ENCODE peak calls at places on chromosomes 2 and 18, in seven cellular contexts. K, U, O, P, I, V and M are unnamed samples.

GRCh38 chr2:6627316-6627715 is 238.4 kb downstream of the CMPK2 start:
- DNase-seq in K (no peak), U (no peak), O (no peak), P (no peak), I (no peak), V (no peak), M (no peak)

GRCh38 chr18:3251249-3251962 is 3.8 kb downstream of the MYL12A start:
- DNase-seq in K (no peak), U (no peak), O (no peak), P (no peak), I (no peak), V (no peak), M (no peak)

GRCh38 chr2:172888704-172889103 is 153.1 kb downstream of the RAPGEF4 start:
- DNase-seq in K (no peak), U (no peak), O (no peak), P (no peak), I (no peak), V (no peak), M (no peak)

GRCh38 chr2:148567716-148568115 is 76.8 kb upstream of the EPC2 start:
- DNase-seq in K (no peak), U (no peak), O (no peak), P (no peak), I (no peak), V (no peak), M (no peak)

GRCh38 chr2:141766225-141766624 is 364.6 kb downstream of the LRP1B start:
- DNase-seq in K (no peak), U (no peak), O (no peak), P (no peak), I (no peak), V (no peak), M (no peak)

GRCh38 chr2:227308784-227309183 is 16.3 kb upstream of the MFF start:
- DNase-seq in K (no peak), U (no peak), O (no peak), P (peak; percentile 47), I (no peak), V (no peak), M (peak; percentile 38)

GRCh38 chr2:46493241-46493970 is 14.0 kb downstream of the TMEM247 start:
- DNase-seq in K (peak; percentile 76), U (no peak), O (no peak), P (peak; percentile 37), I (peak; percentile 82), V (no peak), M (no peak)

GRCh38 chr2:164514491-164514890 is 106.8 kb downstream of the GRB14 start:
- DNase-seq in K (peak; percentile 44), U (no peak), O (no peak), P (peak; percentile 86), I (no peak), V (peak; percentile 66), M (no peak)

GRCh38 chr2:6506311-6507258 is 359.1 kb downstream of the CMPK2 start:
- DNase-seq in K (no peak), U (no peak), O (no peak), P (peak; percentile 3), I (peak; percentile 43), V (no peak), M (no peak)

GRCh38 chr2:102233132-102233884 is 46.5 kb downstream of the IL1RL2 start:
- DNase-seq in K (no peak), U (no peak), O (no peak), P (no peak), I (no peak), V (no peak), M (no peak)

GRCh38 chr2:119748135-119748534 is 11.6 kb upstream of the PTPN4 start:
- DNase-seq in K (peak; percentile 34), U (no peak), O (no peak), P (no peak), I (no peak), V (no peak), M (no peak)

GRCh38 chr2:47559079-47559684 is 156.2 kb downstream of the MSH2 start:
- DNase-seq in K (peak; percentile 12), U (peak; percentile 72), O (no peak), P (peak; percentile 56), I (peak; percentile 41), V (no peak), M (no peak)

GRCh38 chr18:28086530-28087172 is 90.3 kb downstream of the CDH2 start:
- DNase-seq in K (peak; percentile 87), U (no peak), O (no peak), P (peak; percentile 49), I (peak; percentile 68), V (no peak), M (no peak)

GRCh38 chr18:63528863-63529492 is 13.2 kb upstream of the SERPINB12 start:
- DNase-seq in K (no peak), U (no peak), O (no peak), P (no peak), I (no peak), V (no peak), M (no peak)

GRCh38 chr2:110810404-110810803 is 78.0 kb downstream of the ACOXL start:
- DNase-seq in K (no peak), U (no peak), O (no peak), P (no peak), I (no peak), V (no peak), M (no peak)

GRCh38 chr18:2880473-2880872 is 33.7 kb downstream of the EMILIN2 start:
- DNase-seq in K (no peak), U (no peak), O (no peak), P (no peak), I (no peak), V (no peak), M (no peak)

GRCh38 chr2:60553992-60554648 is 666 bp upstream of the BCL11A start:
- DNase-seq in K (peak; percentile 28), U (peak; percentile 64), O (no peak), P (peak; percentile 55), I (no peak), V (no peak), M (no peak)

GRCh38 chr2:27071990-27072830 is 756 bp upstream of the OST4 start:
- DNase-seq in K (peak; percentile 97), U (peak; percentile 53), O (peak; percentile 37), P (no peak), I (peak; percentile 70), V (no peak), M (peak; percentile 33)

GRCh38 chr2:3563521-3563976 is 5.4 kb upstream of the RNASEH1 start:
- DNase-seq in K (no peak), U (no peak), O (no peak), P (no peak), I (no peak), V (no peak), M (no peak)

GRCh38 chr2:237299897-237300296 is 114.1 kb downstream of the COL6A3 start:
- DNase-seq in K (peak; percentile 88), U (peak; percentile 24), O (no peak), P (peak; percentile 93), I (peak; percentile 99), V (no peak), M (no peak)
- H3K27ac ChIP-seq in K (no peak overlapping the region), U (no peak overlapping the region), O (no peak overlapping the region), P (peak overlapping the region; percentile 75), I (peak overlapping the region; percentile 62), V (no peak overlapping the region), M (peak overlapping the region; percentile 30)

GRCh38 chr2:161146209-161146775 is 13.9 kb upstream of the TANK start:
- DNase-seq in K (no peak), U (no peak), O (no peak), P (no peak), I (no peak), V (no peak), M (no peak)

GRCh38 chr2:161152302-161152701 is 7.9 kb upstream of the TANK start:
- DNase-seq in K (no peak), U (no peak), O (no peak), P (no peak), I (no peak), V (no peak), M (no peak)

GRCh38 chr2:161147856-161148255 is 12.4 kb upstream of the TANK start:
- DNase-seq in K (no peak), U (no peak), O (no peak), P (no peak), I (no peak), V (no peak), M (no peak)

GRCh38 chr2:161150704-161151103 is 9.5 kb upstream of the TANK start:
- DNase-seq in K (no peak), U (no peak), O (no peak), P (no peak), I (no peak), V (no peak), M (no peak)

DNA sequence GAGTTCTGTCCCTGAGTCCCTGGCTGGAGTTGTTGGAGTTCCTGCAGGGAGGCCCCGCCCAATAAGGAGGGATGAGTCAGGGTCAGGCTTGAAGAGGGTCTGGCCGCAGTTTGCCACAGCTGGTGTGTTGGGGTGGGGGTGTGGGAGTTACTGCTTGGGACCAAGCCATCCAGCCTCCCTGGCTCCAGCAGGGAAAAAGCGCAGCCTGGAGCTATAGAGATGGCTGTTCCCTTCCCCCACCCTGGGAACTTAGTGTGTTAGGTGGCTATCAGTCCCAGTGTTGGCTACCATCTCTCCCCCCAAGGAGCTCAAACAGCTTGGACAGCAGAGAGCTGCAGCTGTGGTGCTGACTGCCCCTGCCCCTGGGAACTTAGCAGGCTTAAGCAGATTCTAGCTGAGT is 13.2 kb upstream of the TANK start:
- DNase-seq in K (no peak), U (no peak), O (no peak), P (no peak), I (no peak), V (no peak), M (no peak)
- H3K27ac ChIP-seq in K (no peak overlapping the region), U (no peak overlapping the region), O (no peak overlapping the region), P (no peak overlapping the region), I (no peak overlapping the region), V (no peak overlapping the region), M (no peak overlapping the region)

DNA sequence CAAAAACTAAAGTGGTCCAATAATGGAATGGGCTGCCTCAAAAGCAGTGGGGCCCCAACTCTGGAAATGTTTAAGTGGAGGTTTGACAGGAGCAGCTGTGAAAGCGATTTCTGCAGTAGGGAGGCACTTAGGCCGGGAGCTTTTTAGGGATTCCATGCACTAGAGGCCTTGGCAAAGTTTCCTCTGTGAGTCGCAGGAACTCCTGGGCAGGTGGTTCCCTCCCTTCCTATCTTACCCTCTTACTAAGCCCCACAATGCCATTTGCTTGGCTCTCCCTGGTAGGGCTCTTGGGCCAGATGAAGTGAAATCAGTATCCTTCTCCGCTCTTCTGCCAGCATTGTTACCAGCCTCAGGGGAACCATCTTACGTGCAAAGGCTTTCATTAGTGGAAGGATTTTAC is 34.2 kb upstream of the C18orf32 start:
- DNase-seq in K (no peak), U (peak; percentile 50), O (no peak), P (peak; percentile 26), I (no peak), V (no peak), M (no peak)
- H3K27ac ChIP-seq in K (peak overlapping the region; percentile 88), U (peak overlapping the region; percentile 21), O (no peak overlapping the region), P (no peak overlapping the region), I (no peak overlapping the region), V (no peak overlapping the region), M (no peak overlapping the region)

GRCh38 chr2:72888438-72889202 is 1.4 kb downstream of the SPR start:
- DNase-seq in K (no peak), U (no peak), O (no peak), P (no peak), I (no peak), V (no peak), M (no peak)

GRCh38 chr2:72887032-72887835 is at the start of gene SPR:
- DNase-seq in K (peak; percentile 75), U (peak; percentile 92), O (peak; percentile 90), P (peak; percentile 74), I (peak; percentile 40), V (peak; percentile 34), M (peak; percentile 69)

GRCh38 chr2:72883356-72883962 is 3.7 kb upstream of the SPR start:
- DNase-seq in K (peak; percentile 65), U (no peak), O (no peak), P (no peak), I (peak; percentile 46), V (no peak), M (no peak)

GRCh38 chr2:72887836-72888437 is 729 bp downstream of the SPR start:
- DNase-seq in K (peak; percentile 92), U (peak; percentile 97), O (peak; percentile 93), P (peak; percentile 83), I (peak; percentile 84), V (peak; percentile 78), M (peak; percentile 88)

GRCh38 chr2:72886505-72887031 is 640 bp upstream of the SPR start:
- DNase-seq in K (no peak), U (no peak), O (no peak), P (no peak), I (no peak), V (no peak), M (no peak)
- H3K27ac ChIP-seq in K (no peak overlapping the region), U (peak overlapping the region; percentile 86), O (peak overlapping the region; percentile 89), P (no peak overlapping the region), I (no peak overlapping the region), V (peak overlapping the region; percentile 90), M (peak overlapping the region; percentile 87)